ENCODE peak calls at places on chromosomes 7 and 10, in six cellular contexts. Z is NCI-H1092; F is amniotic stem cell; V is endothelial cell; R is stimulated activated CD4-positive, alpha-beta T cell treated with anti-CD3 and anti-CD28 coated beads, Interleukin-12 subunit alpha, Interleukin-12 subunit beta, amount 100 ng/mL, for 4 hours; K is activated naive CD8-positive, alpha-beta T cell treated with anti-CD3 and anti-CD28 coated beads, Interleukin-2, amount 50 U/mL, for 24 hours. W is an unnamed sample.

GRCh38 chr10:2839081-2839725 is 228.1 kb upstream of the PFKP start:
- DNase-seq in Z (no peak), F (no peak), V (peak; percentile 64), R (peak; percentile 47), K (peak; percentile 42), W (peak; percentile 49)

GRCh38 chr7:27134392-27134791 is 3.8 kb upstream of the HOXA4 start:
- DNase-seq in Z (no peak), F (no peak), V (no peak), R (no peak), K (no peak), W (no peak)

GRCh38 chr7:82897500-82897899 is 265.2 kb downstream of the PCLO start:
- DNase-seq in Z (no peak), F (no peak), V (no peak), R (no peak), K (no peak), W (no peak)

GRCh38 chr10:70118196-70118595 is 14.4 kb downstream of the AIFM2 start:
- DNase-seq in Z (no peak), F (no peak), V (no peak), R (no peak), K (no peak), W (no peak)

GRCh38 chr7:22542669-22543068 is 42.7 kb upstream of the STEAP1B start:
- DNase-seq in Z (no peak), F (no peak), V (no peak), R (no peak), K (no peak), W (no peak)

GRCh38 chr10:62589689-62590088 is 214.8 kb upstream of the ADO start:
- DNase-seq in Z (no peak), F (no peak), V (no peak), R (no peak), K (no peak), W (no peak)

GRCh38 chr7:135160098-135160857 is 10.2 kb downstream of the CYREN start:
- DNase-seq in Z (no peak), F (no peak), V (no peak), R (no peak), K (no peak), W (no peak)

GRCh38 chr7:36283171-36283570 is 106.5 kb upstream of the ANLN start:
- DNase-seq in Z (no peak), F (no peak), V (no peak), R (no peak), K (peak; percentile 41), W (no peak)

GRCh38 chr10:132667613-132668394 is 118.1 kb downstream of the NKX6-2 start:
- DNase-seq in Z (no peak), F (no peak), V (no peak), R (no peak), K (no peak), W (no peak)

GRCh38 chr10:117488004-117488403 is 54.5 kb upstream of the EMX2 start:
- DNase-seq in Z (no peak), F (no peak), V (no peak), R (no peak), K (no peak), W (no peak)

GRCh38 chr7:35254496-35255416 is 856 bp upstream of the TBX20 start:
- DNase-seq in Z (no peak), F (no peak), V (peak; percentile 12), R (no peak), K (no peak), W (no peak)

GRCh38 chr10:66782776-66783175 is 143.1 kb upstream of the LRRTM3 start:
- DNase-seq in Z (no peak), F (no peak), V (no peak), R (no peak), K (no peak), W (no peak)

GRCh38 chr10:34124522-34125035 is 690.5 kb downstream of the PARD3 start:
- DNase-seq in Z (no peak), F (no peak), V (no peak), R (no peak), K (no peak), W (no peak)

GRCh38 chr10:26780793-26781601 is 79.8 kb downstream of the ABI1 start:
- DNase-seq in Z (no peak), F (peak; percentile 87), V (no peak), R (no peak), K (peak; percentile 23), W (no peak)

GRCh38 chr10:14971867-14972448 is 12.8 kb downstream of the MEIG1 start:
- DNase-seq in Z (no peak), F (no peak), V (peak; percentile 65), R (peak; percentile 48), K (peak; percentile 49), W (no peak)

GRCh38 chr7:1400351-1400750 is 58.9 kb downstream of the MICALL2 start:
- DNase-seq in Z (no peak), F (no peak), V (no peak), R (no peak), K (no peak), W (no peak)

GRCh38 chr10:24519950-24520349 is 203.7 kb downstream of the ARHGAP21 start:
- DNase-seq in Z (no peak), F (no peak), V (no peak), R (peak; percentile 25), K (peak; percentile 26), W (no peak)

GRCh38 chr7:78558571-78558970 is 760.0 kb downstream of the PHTF2 start:
- DNase-seq in Z (no peak), F (no peak), V (no peak), R (no peak), K (no peak), W (no peak)

GRCh38 chr7:90210925-90211324 is 615 bp upstream of the STEAP2 start:
- DNase-seq in Z (no peak), F (no peak), V (peak; percentile 5), R (no peak), K (no peak), W (no peak)

GRCh38 chr10:92207061-92207460 is 83.8 kb downstream of the CPEB3 start:
- DNase-seq in Z (no peak), F (no peak), V (no peak), R (no peak), K (no peak), W (no peak)

GRCh38 chr10:131532291-131532690 is 220.8 kb upstream of the TCERG1L start:
- DNase-seq in Z (no peak), F (no peak), V (no peak), R (no peak), K (no peak), W (no peak)

GRCh38 chr7:101588131-101588935 is 40.8 kb downstream of the MYL10 start:
- DNase-seq in Z (no peak), F (no peak), V (no peak), R (no peak), K (no peak), W (no peak)

GRCh38 chr7:148905093-148905666 is 21.1 kb upstream of the EZH2 start:
- DNase-seq in Z (no peak), F (no peak), V (no peak), R (no peak), K (no peak), W (no peak)

GRCh38 chr10:92691591-92692084 is 1.9 kb downstream of the HHEX start:
- DNase-seq in Z (no peak), F (no peak), V (peak; percentile 67), R (no peak), K (peak; percentile 42), W (no peak)

GRCh38 chr7:42151309-42151708 is 85.7 kb downstream of the GLI3 start:
- DNase-seq in Z (no peak), F (no peak), V (no peak), R (no peak), K (no peak), W (no peak)

GRCh38 chr10:85036661-85037060 is 708.3 kb downstream of the CCSER2 start:
- DNase-seq in Z (no peak), F (no peak), V (no peak), R (no peak), K (no peak), W (no peak)

GRCh38 chr7:121931149-121931922 is 58.4 kb downstream of the PTPRZ1 start:
- DNase-seq in Z (no peak), F (no peak), V (no peak), R (no peak), K (no peak), W (no peak)

GRCh38 chr10:112052176-112052575 is 131.4 kb downstream of the GPAM start:
- DNase-seq in Z (no peak), F (no peak), V (no peak), R (no peak), K (no peak), W (no peak)

GRCh38 chr10:95408148-95408930 is 117.5 kb upstream of the PDLIM1 start:
- DNase-seq in Z (no peak), F (no peak), V (no peak), R (no peak), K (no peak), W (no peak)

GRCh38 chr10:89389254-89389653 is 3.2 kb upstream of the IFIT1 start:
- DNase-seq in Z (no peak), F (no peak), V (no peak), R (no peak), K (no peak), W (no peak)

GRCh38 chr10:60441515-60441914 is 51.8 kb upstream of the ANK3 start:
- DNase-seq in Z (no peak), F (no peak), V (no peak), R (no peak), K (no peak), W (no peak)

GRCh38 chr7:92749832-92750231 is 86.5 kb downstream of the CDK6 start:
- DNase-seq in Z (no peak), F (no peak), V (no peak), R (no peak), K (no peak), W (no peak)